ENCODE peak calls at places on chromosomes 3 and 15, in six cellular contexts. W is BJ, U is HTR-8/SVneo, V is posterior cingulate gyrus, M is MCF 10A, X is tibial artery. K is an unnamed sample.

GRCh38 chr3:79597719-79598118 is 170.1 kb downstream of the ROBO1 start:
- DNase-seq in W (no peak), U (no peak), V (no peak), M (peak; percentile 33), X (no peak), K (no peak)

GRCh38 chr3:177069514-177070329 is 127.6 kb downstream of the TBL1XR1 start:
- DNase-seq in W (peak; percentile 46), U (no peak), V (no peak), M (peak; percentile 60), X (no peak), K (no peak)

GRCh38 chr3:193903257-193903807 is 232.6 kb upstream of the HES1 start:
- DNase-seq in W (no peak), U (no peak), V (no peak), M (no peak), X (no peak), K (no peak)

GRCh38 chr15:80694624-80695098 is 449 bp upstream of the ABHD17C start:
- DNase-seq in W (no peak), U (peak; percentile 30), V (no peak), M (peak; percentile 36), X (no peak), K (no peak)

GRCh38 chr15:52076889-52077781 is 35.4 kb downstream of the BCL2L10 start:
- DNase-seq in W (peak; percentile 18), U (peak; percentile 62), V (no peak), M (peak; percentile 96), X (no peak), K (no peak)

GRCh38 chr3:189613122-189613521 is 18.1 kb upstream of the TP63 start:
- DNase-seq in W (no peak), U (no peak), V (no peak), M (no peak), X (no peak), K (no peak)

GRCh38 chr15:43509002-43509922 is 8.1 kb upstream of the MAP1A start:
- DNase-seq in W (no peak), U (no peak), V (no peak), M (no peak), X (peak; percentile 69), K (no peak)

GRCh38 chr3:189269356-189269755 is 97.6 kb downstream of the TPRG1 start:
- DNase-seq in W (no peak), U (no peak), V (no peak), M (peak; percentile 67), X (no peak), K (no peak)

GRCh38 chr3:116423945-116424344 is 21.3 kb downstream of the LSAMP start:
- DNase-seq in W (no peak), U (no peak), V (no peak), M (no peak), X (no peak), K (no peak)

GRCh38 chr15:101773496-101774100 is 29.7 kb upstream of the OR4F6 start:
- DNase-seq in W (no peak), U (no peak), V (no peak), M (peak; percentile 38), X (no peak), K (no peak)

GRCh38 chr3:163043074-163043473 is 1546.5 kb downstream of the OTOL1 start:
- DNase-seq in W (no peak), U (no peak), V (no peak), M (peak; percentile 25), X (no peak), K (no peak)

GRCh38 chr3:46565607-46566039 is 479 bp downstream of the LRRC2 start:
- DNase-seq in W (no peak), U (no peak), V (no peak), M (no peak), X (no peak), K (no peak)

GRCh38 chr3:189188466-189188865 is 16.7 kb downstream of the TPRG1 start:
- DNase-seq in W (no peak), U (no peak), V (no peak), M (no peak), X (no peak), K (no peak)

GRCh38 chr3:53170325-53171108 is 9.5 kb downstream of the PRKCD start:
- DNase-seq in W (no peak), U (no peak), V (no peak), M (no peak), X (no peak), K (no peak)

GRCh38 chr3:86990734-86991481 is at the start of gene VGLL3:
- DNase-seq in W (peak; percentile 43), U (peak; percentile 46), V (peak; percentile 82), M (peak; percentile 80), X (peak; percentile 82), K (peak; percentile 49)

GRCh38 chr3:149581248-149581647 is 76.6 kb downstream of the WWTR1 start:
- DNase-seq in W (no peak), U (no peak), V (no peak), M (no peak), X (no peak), K (no peak)

GRCh38 chr15:51229907-51230328 is 108.5 kb downstream of the CYP19A1 start:
- DNase-seq in W (no peak), U (no peak), V (no peak), M (no peak), X (no peak), K (no peak)

GRCh38 chr3:19888428-19889152 is 45.4 kb downstream of the EFHB start:
- DNase-seq in W (no peak), U (no peak), V (no peak), M (no peak), X (no peak), K (no peak)

GRCh38 chr3:134459506-134460041 is 26.2 kb downstream of the ANAPC13 start:
- DNase-seq in W (no peak), U (no peak), V (no peak), M (no peak), X (no peak), K (no peak)

GRCh38 chr15:63502137-63502801 is 2.1 kb upstream of the USP3 start:
- DNase-seq in W (no peak), U (no peak), V (no peak), M (no peak), X (no peak), K (peak; percentile 64)

GRCh38 chr15:74265046-74265639 is 29.0 kb downstream of the CCDC33 start:
- DNase-seq in W (no peak), U (no peak), V (peak; percentile 54), M (peak; percentile 51), X (no peak), K (no peak)

GRCh38 chr15:66221126-66221525 is 32.4 kb downstream of the MEGF11 start:
- DNase-seq in W (no peak), U (no peak), V (peak; percentile 63), M (no peak), X (no peak), K (no peak)

GRCh38 chr3:58161435-58162398 is 49.1 kb downstream of the DNASE1L3 start:
- DNase-seq in W (peak; percentile 46), U (peak; percentile 86), V (no peak), M (peak; percentile 99), X (peak; percentile 83), K (peak; percentile 75)

GRCh38 chr3:59839810-59840515 is 790.1 kb upstream of the CFAP20DC start:
- DNase-seq in W (no peak), U (no peak), V (no peak), M (no peak), X (no peak), K (no peak)

GRCh38 chr3:59426851-59427565 is 377.2 kb upstream of the CFAP20DC start:
- DNase-seq in W (peak; percentile 48), U (no peak), V (no peak), M (peak; percentile 85), X (no peak), K (no peak)

GRCh38 chr15:64635486-64635815 is 139.9 kb downstream of the RBPMS2 start:
- DNase-seq in W (no peak), U (no peak), V (no peak), M (peak; percentile 57), X (peak; percentile 50), K (peak; percentile 44)

GRCh38 chr3:188217011-188217463 is 63.1 kb downstream of the LPP start:
- DNase-seq in W (no peak), U (no peak), V (no peak), M (no peak), X (no peak), K (peak; percentile 41)

GRCh38 chr3:38028621-38029361 is 651 bp downstream of the PLCD1 start:
- DNase-seq in W (no peak), U (no peak), V (peak; percentile 68), M (no peak), X (no peak), K (no peak)

GRCh38 chr3:181212271-181212670 is 222.7 kb upstream of the DNAJC19 start:
- DNase-seq in W (no peak), U (no peak), V (no peak), M (no peak), X (no peak), K (no peak)